ENCODE peak calls at places on chromosomes 6 and 20, in four cellular contexts. I, X, C and M are unnamed samples.

GRCh38 chr6:12899080-12899815 is 182.7 kb downstream of the PHACTR1 start:
- DNase-seq in I (no peak), C (no peak), X (no peak), M (no peak)

GRCh38 chr6:157428418-157429202 is 47.6 kb downstream of the ZDHHC14 start:
- DNase-seq in X (no peak), C (no peak), I (no peak), M (no peak)

GRCh38 chr6:49325901-49326300 is 137.2 kb downstream of the MMUT start:
- DNase-seq in C (no peak), X (no peak), I (no peak), M (no peak)

GRCh38 chr20:48406462-48407235 is 421.1 kb downstream of the PREX1 start:
- DNase-seq in C (no peak), I (no peak), X (no peak), M (no peak)

GRCh38 chr20:59135093-59135492 is 28.5 kb upstream of the ZNF831 start:
- DNase-seq in C (no peak), X (no peak), I (no peak), M (no peak)

GRCh38 chr6:83188501-83188900 is 4.6 kb downstream of the PGM3 start:
- DNase-seq in X (no peak), I (no peak), C (no peak), M (no peak)

GRCh38 chr20:19026901-19027644 is 185.4 kb upstream of the SLC24A3 start:
- DNase-seq in I (no peak), X (no peak), C (no peak), M (no peak)

GRCh38 chr20:50320910-50321796 is 130.5 kb downstream of the CEBPB start:
- DNase-seq in I (no peak), X (no peak), C (peak; percentile 56), M (peak; percentile 94)

GRCh38 chr20:5835870-5836269 is 85.7 kb downstream of the SHLD1 start:
- DNase-seq in X (no peak), C (no peak), I (peak; percentile 66), M (no peak)

GRCh38 chr20:59004763-59005522 is 2.1 kb downstream of the CTSZ start:
- DNase-seq in C (no peak), X (peak; percentile 13), I (peak; percentile 49), M (no peak)

GRCh38 chr20:33008336-33009213 is 1.1 kb downstream of the BPIFB2 start:
- DNase-seq in I (no peak), X (no peak), C (no peak), M (no peak)

GRCh38 chr6:122792796-122793195 is 3.7 kb downstream of the SMPDL3A start:
- DNase-seq in C (no peak), X (no peak), I (no peak), M (no peak)

GRCh38 chr6:102407886-102408741 is 1014.6 kb downstream of the GRIK2 start:
- DNase-seq in X (no peak), C (no peak), I (no peak), M (no peak)

GRCh38 chr6:126300126-126300525 is 39.8 kb upstream of the CENPW start:
- DNase-seq in I (no peak), C (no peak), X (no peak), M (no peak)

GRCh38 chr6:126302191-126302590 is 37.7 kb upstream of the CENPW start:
- DNase-seq in I (no peak), X (no peak), C (no peak), M (no peak)

DNA sequence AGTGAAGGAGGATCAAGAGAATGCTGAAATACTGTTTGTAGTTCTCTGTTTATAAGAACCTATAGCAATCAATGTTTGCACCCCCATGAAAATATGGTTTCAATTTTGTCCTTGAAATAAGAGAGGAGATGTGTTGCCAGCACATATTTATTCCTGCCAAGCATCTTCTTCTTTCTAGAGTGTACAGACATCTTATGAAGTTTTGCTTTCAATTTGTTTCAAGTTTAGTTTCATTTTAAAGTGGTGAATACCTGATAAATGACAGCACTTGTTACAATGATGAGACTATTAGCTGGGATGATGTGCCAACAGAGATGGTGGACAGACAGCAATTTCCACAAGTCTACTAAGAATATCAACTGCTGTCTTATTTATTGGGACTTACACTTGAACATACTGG is 39.2 kb upstream of the CENPW start:
- DNase-seq in X (no peak), I (no peak), C (no peak), M (no peak)
- H3K4me1 ChIP-seq in X (no peaks in the 10 kb centered on the region), I (no peaks in the 10 kb centered on the region), C (no peaks in the 10 kb centered on the region), M (no peaks in the 10 kb centered on the region)

GRCh38 chr6:52591832-52592231 is 15.0 kb upstream of the TRAM2 start:
- DNase-seq in I (no peak), X (no peak), C (no peak), M (no peak)
- H3K4me1 ChIP-seq in I (no peaks in the 10 kb centered on the region), X (no peaks in the 10 kb centered on the region), C (peaks cover 15% of the 10 kb centered on the region), M (peaks cover 10% of the 10 kb centered on the region)

GRCh38 chr20:37309941-37310590 is 20.6 kb downstream of the MANBAL start:
- DNase-seq in I (no peak), X (no peak), C (no peak), M (no peak)
- H3K4me1 ChIP-seq in I (no peaks in the 10 kb centered on the region), X (no peaks in the 10 kb centered on the region), C (no peaks in the 10 kb centered on the region), M (peaks cover 41% of the 10 kb centered on the region)

GRCh38 chr20:25484224-25484846 is 76.9 kb downstream of the GINS1 start:
- DNase-seq in I (no peak), X (no peak), C (no peak), M (no peak)
- H3K4me1 ChIP-seq in I (peaks cover 25% of the 10 kb centered on the region), X (peaks cover 10% of the 10 kb centered on the region), C (no peaks in the 10 kb centered on the region), M (no peaks in the 10 kb centered on the region)